ENCODE peak calls at places on chromosomes 3 and 15, in ten cellular contexts. One of them, this sample, is unnamed.

GRCh38 chr15:86610038-86610437 is 530.4 kb downstream of the AGBL1 start:
- DNase-seq in astrocyte of the spinal cord: no peak
- DNase-seq in colonic mucosa: no peak
- DNase-seq in Peyer's patch: no peak
- DNase-seq in choroid plexus epithelial cell: no peak
- DNase-seq in heart left ventricle: no peak
- DNase-seq in CD8-positive, alpha-beta T cell: no peak
- DNase-seq in K562: no peak
- DNase-seq in uterus: no peak
- DNase-seq in GM12864: no peak
- DNase-seq in this sample: no peak

GRCh38 chr3:133997871-133998635 is 31.7 kb downstream of the SLCO2A1 start:
- DNase-seq in astrocyte of the spinal cord: no peak
- DNase-seq in colonic mucosa: no peak
- DNase-seq in Peyer's patch: no peak
- DNase-seq in choroid plexus epithelial cell: no peak
- DNase-seq in heart left ventricle: no peak
- DNase-seq in CD8-positive, alpha-beta T cell: peak
- DNase-seq in K562: no peak
- DNase-seq in uterus: no peak
- DNase-seq in GM12864: no peak
- DNase-seq in this sample: no peak

GRCh38 chr3:182848906-182849305 is 55.6 kb downstream of the ATP11B start:
- DNase-seq in astrocyte of the spinal cord: no peak
- DNase-seq in colonic mucosa: no peak
- DNase-seq in Peyer's patch: no peak
- DNase-seq in choroid plexus epithelial cell: no peak
- DNase-seq in heart left ventricle: no peak
- DNase-seq in CD8-positive, alpha-beta T cell: no peak
- DNase-seq in K562: no peak
- DNase-seq in uterus: no peak
- DNase-seq in GM12864: no peak
- DNase-seq in this sample: no peak

GRCh38 chr3:116288480-116288879 is 156.8 kb downstream of the LSAMP start:
- DNase-seq in astrocyte of the spinal cord: peak
- DNase-seq in colonic mucosa: no peak
- DNase-seq in Peyer's patch: no peak
- DNase-seq in choroid plexus epithelial cell: no peak
- DNase-seq in heart left ventricle: no peak
- DNase-seq in CD8-positive, alpha-beta T cell: no peak
- DNase-seq in K562: no peak
- DNase-seq in uterus: no peak
- DNase-seq in GM12864: no peak
- DNase-seq in this sample: peak

GRCh38 chr3:10549617-10550228 is 44.3 kb upstream of the ATP2B2 start:
- DNase-seq in astrocyte of the spinal cord: no peak
- DNase-seq in colonic mucosa: no peak
- DNase-seq in Peyer's patch: no peak
- DNase-seq in choroid plexus epithelial cell: no peak
- DNase-seq in heart left ventricle: no peak
- DNase-seq in CD8-positive, alpha-beta T cell: peak
- DNase-seq in K562: no peak
- DNase-seq in uterus: no peak
- DNase-seq in GM12864: no peak
- DNase-seq in this sample: no peak

GRCh38 chr15:88605507-88606436 is 15.4 kb upstream of the AEN start:
- DNase-seq in astrocyte of the spinal cord: peak
- DNase-seq in colonic mucosa: no peak
- DNase-seq in Peyer's patch: no peak
- DNase-seq in choroid plexus epithelial cell: peak
- DNase-seq in heart left ventricle: peak
- DNase-seq in CD8-positive, alpha-beta T cell: peak
- DNase-seq in K562: peak
- DNase-seq in uterus: no peak
- DNase-seq in GM12864: no peak
- DNase-seq in this sample: peak

GRCh38 chr3:112001516-112001915 is 2.8 kb downstream of the TAGLN3 start:
- DNase-seq in astrocyte of the spinal cord: no peak
- DNase-seq in colonic mucosa: no peak
- DNase-seq in Peyer's patch: no peak
- DNase-seq in choroid plexus epithelial cell: no peak
- DNase-seq in heart left ventricle: no peak
- DNase-seq in CD8-positive, alpha-beta T cell: no peak
- DNase-seq in K562: no peak
- DNase-seq in uterus: no peak
- DNase-seq in GM12864: no peak
- DNase-seq in this sample: no peak

GRCh38 chr3:139102606-139103005 is 57.9 kb upstream of the PRR23C start:
- DNase-seq in astrocyte of the spinal cord: no peak
- DNase-seq in colonic mucosa: no peak
- DNase-seq in Peyer's patch: no peak
- DNase-seq in choroid plexus epithelial cell: no peak
- DNase-seq in heart left ventricle: no peak
- DNase-seq in CD8-positive, alpha-beta T cell: no peak
- DNase-seq in K562: no peak
- DNase-seq in uterus: no peak
- DNase-seq in GM12864: no peak
- DNase-seq in this sample: no peak

GRCh38 chr3:39180183-39180545 is 12.2 kb downstream of the XIRP1 start:
- DNase-seq in astrocyte of the spinal cord: no peak
- DNase-seq in colonic mucosa: no peak
- DNase-seq in Peyer's patch: peak
- DNase-seq in choroid plexus epithelial cell: no peak
- DNase-seq in heart left ventricle: no peak
- DNase-seq in CD8-positive, alpha-beta T cell: no peak
- DNase-seq in K562: no peak
- DNase-seq in uterus: no peak
- DNase-seq in GM12864: no peak
- DNase-seq in this sample: no peak

GRCh38 chr3:194930439-194931204 is 244.9 kb downstream of the FAM43A start:
- DNase-seq in astrocyte of the spinal cord: peak
- DNase-seq in colonic mucosa: peak
- DNase-seq in Peyer's patch: no peak
- DNase-seq in choroid plexus epithelial cell: peak
- DNase-seq in heart left ventricle: no peak
- DNase-seq in CD8-positive, alpha-beta T cell: no peak
- DNase-seq in K562: no peak
- DNase-seq in uterus: no peak
- DNase-seq in GM12864: no peak
- DNase-seq in this sample: peak

GRCh38 chr15:28103402-28103801 is 4.3 kb upstream of the OCA2 start:
- DNase-seq in astrocyte of the spinal cord: no peak
- DNase-seq in colonic mucosa: no peak
- DNase-seq in Peyer's patch: no peak
- DNase-seq in choroid plexus epithelial cell: no peak
- DNase-seq in heart left ventricle: no peak
- DNase-seq in CD8-positive, alpha-beta T cell: no peak
- DNase-seq in K562: no peak
- DNase-seq in uterus: no peak
- DNase-seq in GM12864: no peak
- DNase-seq in this sample: no peak

GRCh38 chr3:151926956-151927355 is 53.5 kb downstream of the SUCNR1 start:
- DNase-seq in astrocyte of the spinal cord: peak
- DNase-seq in colonic mucosa: no peak
- DNase-seq in Peyer's patch: no peak
- DNase-seq in choroid plexus epithelial cell: peak
- DNase-seq in heart left ventricle: no peak
- DNase-seq in CD8-positive, alpha-beta T cell: no peak
- DNase-seq in K562: no peak
- DNase-seq in uterus: no peak
- DNase-seq in GM12864: no peak
- DNase-seq in this sample: peak

GRCh38 chr3:15665510-15666150 is 64.1 kb downstream of the BTD start:
- DNase-seq in astrocyte of the spinal cord: peak
- DNase-seq in colonic mucosa: no peak
- DNase-seq in Peyer's patch: no peak
- DNase-seq in choroid plexus epithelial cell: peak
- DNase-seq in heart left ventricle: no peak
- DNase-seq in CD8-positive, alpha-beta T cell: no peak
- DNase-seq in K562: no peak
- DNase-seq in uterus: no peak
- DNase-seq in GM12864: no peak
- DNase-seq in this sample: no peak

GRCh38 chr3:149291178-149291577 is 42.3 kb downstream of the TM4SF18 start:
- DNase-seq in astrocyte of the spinal cord: no peak
- DNase-seq in colonic mucosa: no peak
- DNase-seq in Peyer's patch: no peak
- DNase-seq in choroid plexus epithelial cell: no peak
- DNase-seq in heart left ventricle: no peak
- DNase-seq in CD8-positive, alpha-beta T cell: no peak
- DNase-seq in K562: peak
- DNase-seq in uterus: no peak
- DNase-seq in GM12864: no peak
- DNase-seq in this sample: no peak

DNA sequence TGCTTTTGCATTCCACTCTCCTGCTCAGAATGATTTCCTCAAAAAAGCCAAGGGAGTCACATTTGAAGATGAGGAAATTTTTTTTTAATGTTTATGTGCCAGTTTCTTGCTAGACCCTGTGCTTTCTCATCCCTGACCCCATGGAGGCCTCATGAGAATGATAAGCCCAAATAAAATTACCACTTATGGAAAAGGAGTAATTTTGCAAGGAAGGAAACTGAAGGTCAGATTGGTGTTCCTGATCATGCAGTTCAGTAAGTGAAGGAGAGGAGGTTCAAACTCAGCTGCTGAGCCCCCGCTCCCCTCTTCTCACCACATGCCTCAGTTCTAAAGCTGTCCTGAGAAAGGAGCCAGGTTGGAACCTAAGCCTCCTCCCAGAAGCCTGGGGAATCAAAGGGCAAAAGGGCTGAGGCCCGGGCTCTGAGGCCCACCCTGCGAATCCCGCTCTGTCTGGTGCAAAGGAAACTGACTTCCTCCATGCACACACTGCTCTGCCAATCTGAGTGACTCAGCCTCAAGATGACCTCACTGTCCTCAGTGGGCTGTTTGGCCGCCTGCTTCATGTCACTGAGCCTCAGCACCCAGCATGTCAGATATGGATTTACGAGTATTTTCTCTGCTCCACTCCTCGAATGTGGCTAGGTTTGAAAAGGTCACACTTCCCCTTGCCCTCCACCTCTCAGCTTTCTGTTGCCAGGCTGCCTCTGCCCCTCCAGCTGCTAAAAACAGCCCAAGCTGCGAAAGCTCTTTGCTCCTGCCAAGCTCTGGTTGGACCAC is 56.9 kb upstream of the FLNB start:
- DNase-seq in astrocyte of the spinal cord: peak
- DNase-seq in colonic mucosa: peak
- DNase-seq in Peyer's patch: peak
- DNase-seq in choroid plexus epithelial cell: peak
- DNase-seq in heart left ventricle: peak
- DNase-seq in CD8-positive, alpha-beta T cell: no peak
- DNase-seq in K562: peak
- DNase-seq in uterus: peak
- DNase-seq in GM12864: no peak
- DNase-seq in this sample: peak
- H3K4me3 ChIP-seq in astrocyte of the spinal cord: no peak
- H3K4me3 ChIP-seq in colonic mucosa: no peak
- H3K4me3 ChIP-seq in Peyer's patch: no peak
- H3K4me3 ChIP-seq in choroid plexus epithelial cell: no peak
- H3K4me3 ChIP-seq in heart left ventricle: no peak
- H3K4me3 ChIP-seq in CD8-positive, alpha-beta T cell: no peak
- H3K4me3 ChIP-seq in K562: no peak
- H3K4me3 ChIP-seq in uterus: no peak
- H3K4me3 ChIP-seq in GM12864: no peak
- H3K4me3 ChIP-seq in this sample: no peak

DNA sequence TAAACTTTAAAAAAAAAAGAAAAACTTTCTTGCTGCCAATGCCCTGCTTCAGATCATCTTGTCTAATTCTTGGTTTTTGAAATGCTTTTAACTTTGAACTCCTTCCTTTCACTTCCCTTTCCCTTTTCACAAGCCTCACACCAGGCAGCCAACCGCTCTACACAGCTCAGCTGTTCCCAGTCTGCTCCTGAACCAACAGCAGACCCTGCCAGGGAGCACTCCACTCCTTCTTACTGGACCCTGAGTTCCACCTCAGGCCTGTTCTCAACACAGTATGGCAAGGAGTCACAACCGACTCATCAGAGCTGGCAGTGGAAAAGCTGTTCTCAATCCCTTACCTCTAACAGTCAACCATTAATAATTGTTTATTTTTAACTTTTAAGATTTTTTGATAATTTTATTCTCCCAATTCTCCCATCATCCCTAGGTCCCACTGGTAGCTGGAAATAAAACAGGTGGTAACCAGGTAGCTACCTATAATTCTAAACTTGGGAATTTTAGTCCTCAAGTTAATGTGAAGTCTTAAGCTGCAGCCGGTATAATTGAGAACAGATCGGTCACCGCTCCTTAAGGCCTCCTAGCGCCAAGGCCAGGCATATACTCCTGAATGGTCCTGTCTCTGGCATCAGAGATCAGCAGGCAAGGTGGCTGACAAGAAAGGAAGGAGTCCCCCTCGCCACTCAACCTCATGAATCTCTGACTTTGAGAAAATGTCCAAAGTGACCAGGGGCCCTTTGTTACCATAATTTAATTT is 43.9 kb downstream of the BOC start:
- DNase-seq in astrocyte of the spinal cord: no peak
- DNase-seq in colonic mucosa: no peak
- DNase-seq in Peyer's patch: no peak
- DNase-seq in choroid plexus epithelial cell: no peak
- DNase-seq in heart left ventricle: no peak
- DNase-seq in CD8-positive, alpha-beta T cell: no peak
- DNase-seq in K562: peak
- DNase-seq in uterus: no peak
- DNase-seq in GM12864: no peak
- DNase-seq in this sample: no peak
- TF ChIP-seq CTCF in astrocyte of the spinal cord: peak
- TF ChIP-seq CTCF in colonic mucosa: no peak
- TF ChIP-seq CTCF in Peyer's patch: no peak
- TF ChIP-seq CTCF in choroid plexus epithelial cell: peak
- TF ChIP-seq CTCF in heart left ventricle: no peak
- TF ChIP-seq CTCF in CD8-positive, alpha-beta T cell: no peak
- TF ChIP-seq CTCF in K562: no peak
- TF ChIP-seq CTCF in uterus: no peak
- TF ChIP-seq CTCF in GM12864: no peak
- TF ChIP-seq CTCF in this sample: no peak

GRCh38 chr3:25339220-25339619 is 88.8 kb upstream of the RARB start:
- DNase-seq in astrocyte of the spinal cord: no peak
- DNase-seq in colonic mucosa: no peak
- DNase-seq in Peyer's patch: no peak
- DNase-seq in choroid plexus epithelial cell: no peak
- DNase-seq in heart left ventricle: no peak
- DNase-seq in CD8-positive, alpha-beta T cell: no peak
- DNase-seq in K562: no peak
- DNase-seq in uterus: peak
- DNase-seq in GM12864: no peak
- DNase-seq in this sample: peak
- H3K4me3 ChIP-seq in astrocyte of the spinal cord: no peak
- H3K4me3 ChIP-seq in colonic mucosa: no peak
- H3K4me3 ChIP-seq in Peyer's patch: no peak
- H3K4me3 ChIP-seq in choroid plexus epithelial cell: no peak
- H3K4me3 ChIP-seq in heart left ventricle: no peak
- H3K4me3 ChIP-seq in CD8-positive, alpha-beta T cell: no peak
- H3K4me3 ChIP-seq in K562: no peak
- H3K4me3 ChIP-seq in uterus: no peak
- H3K4me3 ChIP-seq in GM12864: no peak
- H3K4me3 ChIP-seq in this sample: no peak

DNA sequence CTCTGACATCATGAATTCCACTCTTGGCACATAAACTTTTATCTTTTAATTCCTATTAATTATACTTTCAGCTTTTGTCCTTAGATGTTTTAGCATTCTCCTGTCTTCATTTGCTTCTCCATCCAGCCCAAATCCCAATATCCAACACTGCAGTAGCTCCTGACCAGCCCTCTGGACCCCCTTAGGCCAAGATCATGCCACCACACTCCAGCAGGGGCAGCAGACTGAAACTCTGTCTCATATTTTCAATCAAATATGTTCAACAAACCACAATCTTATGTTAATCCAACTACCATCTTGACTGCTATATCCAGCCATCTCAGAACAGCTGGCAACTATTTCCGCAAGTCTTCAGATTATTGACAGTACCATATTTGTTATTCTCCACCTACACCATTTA is 315.8 kb upstream of the ROBO2 start:
- DNase-seq in astrocyte of the spinal cord: no peak
- DNase-seq in colonic mucosa: no peak
- DNase-seq in Peyer's patch: no peak
- DNase-seq in choroid plexus epithelial cell: no peak
- DNase-seq in heart left ventricle: no peak
- DNase-seq in CD8-positive, alpha-beta T cell: no peak
- DNase-seq in K562: no peak
- DNase-seq in uterus: no peak
- DNase-seq in GM12864: no peak
- DNase-seq in this sample: no peak
- TF ChIP-seq CTCF in astrocyte of the spinal cord: no peak
- TF ChIP-seq CTCF in colonic mucosa: no peak
- TF ChIP-seq CTCF in Peyer's patch: no peak
- TF ChIP-seq CTCF in choroid plexus epithelial cell: peak
- TF ChIP-seq CTCF in heart left ventricle: no peak
- TF ChIP-seq CTCF in CD8-positive, alpha-beta T cell: no peak
- TF ChIP-seq CTCF in K562: no peak
- TF ChIP-seq CTCF in uterus: no peak
- TF ChIP-seq CTCF in GM12864: no peak
- TF ChIP-seq CTCF in this sample: no peak